ENCODE peak calls at places on chromosome 11, in five cellular contexts. One of them, this sample, is unnamed.

GRCh38 chr11:16226245-16226644 is 130.1 kb downstream of the SOX6 start:
- DNase-seq in astrocyte: peak
- DNase-seq in OCI-LY7: no peak
- DNase-seq in A549: peak
- DNase-seq in cardiac muscle cell: peak
- DNase-seq in this sample: no peak

GRCh38 chr11:44842219-44842618 is 108.5 kb downstream of the TP53I11 start:
- DNase-seq in OCI-LY7: no peak
- DNase-seq in A549: no peak
- DNase-seq in cardiac muscle cell: no peak
- DNase-seq in astrocyte: peak
- DNase-seq in this sample: no peak

GRCh38 chr11:45279645-45280044 is 6.5 kb downstream of the SYT13 start:
- DNase-seq in astrocyte: no peak
- DNase-seq in A549: no peak
- DNase-seq in cardiac muscle cell: no peak
- DNase-seq in OCI-LY7: no peak
- DNase-seq in this sample: no peak

GRCh38 chr11:83583953-83584352 is 297.8 kb upstream of the CCDC90B start:
- DNase-seq in cardiac muscle cell: no peak
- DNase-seq in A549: no peak
- DNase-seq in OCI-LY7: no peak
- DNase-seq in astrocyte: peak
- DNase-seq in this sample: no peak

GRCh38 chr11:32382339-32383049 is 52.8 kb downstream of the WT1 start:
- DNase-seq in A549: no peak
- DNase-seq in cardiac muscle cell: no peak
- DNase-seq in OCI-LY7: no peak
- DNase-seq in astrocyte: peak
- DNase-seq in this sample: no peak

GRCh38 chr11:1667906-1668305 is 29.1 kb upstream of the KRTAP5-6 start:
- DNase-seq in A549: no peak
- DNase-seq in astrocyte: no peak
- DNase-seq in cardiac muscle cell: peak
- DNase-seq in OCI-LY7: no peak
- DNase-seq in this sample: no peak

GRCh38 chr11:63537293-63538101 is 889 bp downstream of the PLAAT4 start:
- DNase-seq in cardiac muscle cell: no peak
- DNase-seq in A549: no peak
- DNase-seq in astrocyte: peak
- DNase-seq in OCI-LY7: no peak
- DNase-seq in this sample: peak

GRCh38 chr11:15212876-15213275 is 98.2 kb downstream of the INSC start:
- DNase-seq in OCI-LY7: no peak
- DNase-seq in cardiac muscle cell: no peak
- DNase-seq in A549: no peak
- DNase-seq in astrocyte: no peak
- DNase-seq in this sample: no peak

GRCh38 chr11:69287968-69288882 is 5.7 kb upstream of the MYEOV start:
- DNase-seq in A549: no peak
- DNase-seq in OCI-LY7: peak
- DNase-seq in astrocyte: no peak
- DNase-seq in cardiac muscle cell: no peak
- DNase-seq in this sample: no peak

GRCh38 chr11:114678125-114679036 is at the start of gene NXPE2:
- DNase-seq in A549: no peak
- DNase-seq in OCI-LY7: no peak
- DNase-seq in astrocyte: peak
- DNase-seq in cardiac muscle cell: no peak
- DNase-seq in this sample: no peak

GRCh38 chr11:68749501-68750196 is 1.7 kb downstream of the TESMIN start:
- DNase-seq in A549: no peak
- DNase-seq in OCI-LY7: no peak
- DNase-seq in cardiac muscle cell: no peak
- DNase-seq in astrocyte: peak
- DNase-seq in this sample: no peak

GRCh38 chr11:105268404-105269062 is 129.0 kb upstream of the CARD18 start:
- DNase-seq in cardiac muscle cell: peak
- DNase-seq in A549: no peak
- DNase-seq in astrocyte: no peak
- DNase-seq in OCI-LY7: no peak
- DNase-seq in this sample: no peak

GRCh38 chr11:75625970-75626691 is 42.7 kb downstream of the MAP6 start:
- DNase-seq in OCI-LY7: no peak
- DNase-seq in A549: peak
- DNase-seq in cardiac muscle cell: no peak
- DNase-seq in astrocyte: peak
- DNase-seq in this sample: no peak

GRCh38 chr11:612201-612960 is 3.4 kb downstream of the IRF7 start:
- DNase-seq in astrocyte: no peak
- DNase-seq in OCI-LY7: peak
- DNase-seq in A549: peak
- DNase-seq in cardiac muscle cell: no peak
- DNase-seq in this sample: no peak

GRCh38 chr11:23991140-23991539 is 505.7 kb upstream of the LUZP2 start:
- DNase-seq in cardiac muscle cell: no peak
- DNase-seq in A549: no peak
- DNase-seq in OCI-LY7: no peak
- DNase-seq in astrocyte: peak
- DNase-seq in this sample: no peak

GRCh38 chr11:45897556-45897955 is 9.5 kb downstream of the FREY1 start:
- DNase-seq in A549: no peak
- DNase-seq in cardiac muscle cell: no peak
- DNase-seq in OCI-LY7: no peak
- DNase-seq in astrocyte: no peak
- DNase-seq in this sample: no peak

DNA sequence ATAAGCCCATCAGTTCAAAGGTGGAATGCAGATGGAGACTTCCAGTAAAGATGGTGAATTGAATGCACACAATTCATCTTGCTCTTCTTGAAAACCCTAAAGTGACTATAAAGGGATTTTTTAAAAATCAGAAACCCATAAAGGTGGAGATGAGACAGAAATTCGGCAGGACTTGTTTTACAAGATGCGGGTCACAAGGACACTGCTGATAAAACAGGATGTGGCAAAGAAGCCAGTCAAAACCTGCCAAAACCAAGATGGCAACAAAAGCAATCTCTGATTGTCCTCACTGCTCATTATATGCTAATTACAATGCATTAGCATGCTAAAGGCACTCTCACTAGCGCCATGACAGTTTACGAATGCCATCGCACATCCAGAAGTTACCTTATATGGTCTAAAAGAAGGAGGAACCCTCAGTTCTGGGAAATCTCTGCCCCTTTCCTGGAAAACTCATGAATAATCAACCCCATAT is 137.1 kb downstream of the NECTIN1 start:
- DNase-seq in A549: no peak
- DNase-seq in cardiac muscle cell: no peak
- DNase-seq in OCI-LY7: no peak
- DNase-seq in astrocyte: peak
- DNase-seq in this sample: no peak
- H3K27ac ChIP-seq in A549: no peak
- H3K27ac ChIP-seq in cardiac muscle cell: no peak
- H3K27ac ChIP-seq in OCI-LY7: no peak
- H3K27ac ChIP-seq in astrocyte: peak
- H3K27ac ChIP-seq in this sample: no peak

GRCh38 chr11:95569207-95569606 is 220.4 kb downstream of the FAM76B start:
- DNase-seq in A549: no peak
- DNase-seq in OCI-LY7: no peak
- DNase-seq in astrocyte: no peak
- DNase-seq in cardiac muscle cell: no peak
- DNase-seq in this sample: no peak
- TF ChIP-seq CTCF in A549: no peak
- TF ChIP-seq CTCF in OCI-LY7: no peak
- TF ChIP-seq CTCF in astrocyte: no peak
- TF ChIP-seq CTCF in cardiac muscle cell: no peak
- TF ChIP-seq CTCF in this sample: no peak

GRCh38 chr11:93796832-93797231 is 12.8 kb downstream of the MED17 start:
- DNase-seq in A549: no peak
- DNase-seq in OCI-LY7: no peak
- DNase-seq in cardiac muscle cell: no peak
- DNase-seq in astrocyte: no peak
- DNase-seq in this sample: no peak

GRCh38 chr11:93791493-93791892 is 7.4 kb downstream of the MED17 start:
- DNase-seq in A549: no peak
- DNase-seq in astrocyte: no peak
- DNase-seq in cardiac muscle cell: no peak
- DNase-seq in OCI-LY7: no peak
- DNase-seq in this sample: no peak

GRCh38 chr11:93796424-93796823 is 12.3 kb downstream of the MED17 start:
- DNase-seq in astrocyte: no peak
- DNase-seq in cardiac muscle cell: no peak
- DNase-seq in OCI-LY7: no peak
- DNase-seq in A549: no peak
- DNase-seq in this sample: no peak
- H3K27ac ChIP-seq in astrocyte: no peak
- H3K27ac ChIP-seq in cardiac muscle cell: no peak
- H3K27ac ChIP-seq in OCI-LY7: no peak
- H3K27ac ChIP-seq in A549: no peak
- H3K27ac ChIP-seq in this sample: no peak

GRCh38 chr11:9990221-9990973 is 303.6 kb downstream of the SBF2 start:
- DNase-seq in OCI-LY7: no peak
- DNase-seq in astrocyte: no peak
- DNase-seq in cardiac muscle cell: no peak
- DNase-seq in A549: no peak
- DNase-seq in this sample: no peak
- TF ChIP-seq CTCF in OCI-LY7: no peak
- TF ChIP-seq CTCF in astrocyte: no peak
- TF ChIP-seq CTCF in cardiac muscle cell: no peak
- TF ChIP-seq CTCF in A549: peak
- TF ChIP-seq CTCF in this sample: no peak

DNA sequence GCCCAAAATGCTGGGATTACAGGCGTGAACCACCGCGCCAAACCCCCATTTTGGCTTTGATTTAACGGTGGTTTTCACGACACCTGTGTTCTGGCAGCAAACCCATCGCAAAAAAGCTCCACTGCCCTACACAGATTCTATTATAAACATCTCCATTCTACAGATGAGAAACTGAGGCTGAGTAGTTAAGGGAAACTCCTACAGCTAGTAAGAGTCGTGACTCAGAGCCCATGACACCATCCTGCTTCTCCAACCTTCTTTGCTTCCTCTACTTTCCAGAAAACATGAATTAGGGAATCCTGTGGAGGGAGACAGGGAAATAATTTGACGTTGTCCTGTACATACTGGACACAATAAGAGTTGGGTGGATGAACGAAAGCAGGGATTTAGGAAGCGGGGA is 429 bp upstream of the SNX15 start:
- DNase-seq in OCI-LY7: no peak
- DNase-seq in A549: no peak
- DNase-seq in astrocyte: no peak
- DNase-seq in cardiac muscle cell: no peak
- DNase-seq in this sample: no peak
- H3K27ac ChIP-seq in OCI-LY7: no peak
- H3K27ac ChIP-seq in A549: peak
- H3K27ac ChIP-seq in astrocyte: peak
- H3K27ac ChIP-seq in cardiac muscle cell: no peak
- H3K27ac ChIP-seq in this sample: peak

DNA sequence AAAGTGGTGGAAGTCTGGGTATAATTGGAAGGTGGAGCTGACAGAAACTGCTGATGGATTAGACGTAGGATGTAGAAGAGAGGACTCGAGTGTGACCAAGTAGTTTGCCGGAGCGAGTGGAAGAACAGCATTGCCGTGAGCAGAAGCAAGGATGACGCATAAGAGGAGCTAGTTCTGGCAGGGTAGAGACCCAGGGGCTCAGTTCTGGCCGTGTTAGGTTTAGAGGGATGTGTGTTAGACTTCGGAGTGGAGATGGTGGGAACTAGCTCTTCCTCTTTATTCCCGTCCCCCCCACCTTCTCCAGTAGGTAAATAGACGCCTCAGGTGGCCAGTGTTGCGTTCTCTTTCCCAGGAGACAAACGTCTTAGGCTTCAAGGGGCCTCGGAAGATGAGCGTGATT is 19.1 kb downstream of the TUB start:
- DNase-seq in OCI-LY7: no peak
- DNase-seq in cardiac muscle cell: no peak
- DNase-seq in A549: no peak
- DNase-seq in astrocyte: no peak
- DNase-seq in this sample: no peak
- TF ChIP-seq CTCF in OCI-LY7: no peak
- TF ChIP-seq CTCF in cardiac muscle cell: no peak
- TF ChIP-seq CTCF in A549: no peak
- TF ChIP-seq CTCF in astrocyte: no peak
- TF ChIP-seq CTCF in this sample: no peak

GRCh38 chr11:122755941-122756340 is 82.4 kb upstream of the CRTAM start:
- DNase-seq in OCI-LY7: no peak
- DNase-seq in A549: no peak
- DNase-seq in cardiac muscle cell: no peak
- DNase-seq in astrocyte: no peak
- DNase-seq in this sample: no peak
- H3K27ac ChIP-seq in OCI-LY7: peak
- H3K27ac ChIP-seq in A549: no peak
- H3K27ac ChIP-seq in cardiac muscle cell: no peak
- H3K27ac ChIP-seq in astrocyte: no peak
- H3K27ac ChIP-seq in this sample: no peak

GRCh38 chr11:134861490-134862107 is 449.6 kb upstream of the B3GAT1 start:
- DNase-seq in OCI-LY7: no peak
- DNase-seq in astrocyte: no peak
- DNase-seq in A549: no peak
- DNase-seq in cardiac muscle cell: no peak
- DNase-seq in this sample: no peak
- TF ChIP-seq CTCF in OCI-LY7: peak
- TF ChIP-seq CTCF in astrocyte: no peak
- TF ChIP-seq CTCF in A549: no peak
- TF ChIP-seq CTCF in cardiac muscle cell: no peak
- TF ChIP-seq CTCF in this sample: no peak

GRCh38 chr11:110123003-110123402 is 29.8 kb downstream of the ZC3H12C start:
- DNase-seq in cardiac muscle cell: no peak
- DNase-seq in astrocyte: peak
- DNase-seq in A549: no peak
- DNase-seq in OCI-LY7: no peak
- DNase-seq in this sample: no peak

GRCh38 chr11:110125632-110126031 is 32.4 kb downstream of the ZC3H12C start:
- DNase-seq in astrocyte: peak
- DNase-seq in A549: no peak
- DNase-seq in cardiac muscle cell: no peak
- DNase-seq in OCI-LY7: no peak
- DNase-seq in this sample: no peak

GRCh38 chr11:110119317-110119716 is 26.1 kb downstream of the ZC3H12C start:
- DNase-seq in cardiac muscle cell: no peak
- DNase-seq in OCI-LY7: no peak
- DNase-seq in A549: no peak
- DNase-seq in astrocyte: no peak
- DNase-seq in this sample: no peak

GRCh38 chr11:110124605-110125004 is 31.4 kb downstream of the ZC3H12C start:
- DNase-seq in A549: no peak
- DNase-seq in cardiac muscle cell: no peak
- DNase-seq in OCI-LY7: no peak
- DNase-seq in astrocyte: no peak
- DNase-seq in this sample: no peak

DNA sequence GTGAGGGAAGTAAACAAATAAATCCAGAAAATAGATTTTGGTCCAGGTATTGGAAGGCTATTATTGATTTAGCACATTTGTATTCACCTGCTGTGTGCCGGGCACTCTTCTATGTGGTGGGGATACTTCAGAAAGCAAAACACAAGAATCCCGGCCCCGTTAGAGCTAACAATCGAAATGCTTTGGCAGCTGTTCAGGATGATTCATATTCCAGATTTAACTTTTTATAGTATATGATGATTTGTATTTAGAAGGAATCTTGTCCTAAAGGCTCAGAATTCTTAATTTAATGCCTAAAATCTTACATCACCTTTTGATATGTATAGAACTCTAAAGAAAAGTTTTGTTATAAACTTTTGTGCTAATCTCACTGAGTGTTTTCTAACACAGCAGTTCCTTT is 28.0 kb downstream of the ZC3H12C start:
- DNase-seq in astrocyte: peak
- DNase-seq in A549: no peak
- DNase-seq in OCI-LY7: no peak
- DNase-seq in cardiac muscle cell: no peak
- DNase-seq in this sample: no peak
- H3K27ac ChIP-seq in astrocyte: peak
- H3K27ac ChIP-seq in A549: no peak
- H3K27ac ChIP-seq in OCI-LY7: no peak
- H3K27ac ChIP-seq in cardiac muscle cell: no peak
- H3K27ac ChIP-seq in this sample: no peak

This sample was measured in dorsolateral prefrontal cortex.